ENCODE peak calls at places on chromosome 9, in five cellular contexts. One of them, this sample, is unnamed.

GRCh38 chr9:133163559-133164208 is at the start of gene GBGT1:
- DNase-seq in amniotic stem cell: no peak
- DNase-seq in cardiac muscle cell: peak; percentile 64
- DNase-seq in mammary epithelial cell: no peak
- DNase-seq in HEK293T: no peak
- DNase-seq in this sample: no peak

GRCh38 chr9:82600536-82601271 is 462.2 kb downstream of the RASEF start:
- DNase-seq in HEK293T: no peak
- DNase-seq in mammary epithelial cell: no peak
- DNase-seq in cardiac muscle cell: peak; percentile 17
- DNase-seq in amniotic stem cell: no peak
- DNase-seq in this sample: no peak

GRCh38 chr9:78707481-78707977 is 410.6 kb downstream of the PSAT1 start:
- DNase-seq in amniotic stem cell: no peak
- DNase-seq in mammary epithelial cell: peak; percentile 23
- DNase-seq in HEK293T: no peak
- DNase-seq in cardiac muscle cell: no peak
- DNase-seq in this sample: peak; percentile 22

GRCh38 chr9:18124760-18125159 is 349.2 kb upstream of the ADAMTSL1 start:
- DNase-seq in cardiac muscle cell: no peak
- DNase-seq in mammary epithelial cell: no peak
- DNase-seq in amniotic stem cell: no peak
- DNase-seq in HEK293T: no peak
- DNase-seq in this sample: peak; percentile 31

GRCh38 chr9:113986931-113987330 is 91.2 kb downstream of the AMBP start:
- DNase-seq in amniotic stem cell: no peak
- DNase-seq in HEK293T: no peak
- DNase-seq in cardiac muscle cell: no peak
- DNase-seq in mammary epithelial cell: no peak
- DNase-seq in this sample: no peak

GRCh38 chr9:116421006-116421538 is 266.0 kb upstream of the TRIM32 start:
- DNase-seq in cardiac muscle cell: no peak
- DNase-seq in mammary epithelial cell: peak; percentile 87
- DNase-seq in amniotic stem cell: no peak
- DNase-seq in HEK293T: no peak
- DNase-seq in this sample: peak; percentile 5

GRCh38 chr9:87148391-87149237 is 201.3 kb upstream of the GAS1 start:
- DNase-seq in cardiac muscle cell: peak; percentile 49
- DNase-seq in amniotic stem cell: peak; percentile 45
- DNase-seq in mammary epithelial cell: peak; percentile 51
- DNase-seq in HEK293T: no peak
- DNase-seq in this sample: peak; percentile 27

GRCh38 chr9:130183133-130183762 is 11.0 kb downstream of the NCS1 start:
- DNase-seq in HEK293T: no peak
- DNase-seq in amniotic stem cell: peak; percentile 56
- DNase-seq in mammary epithelial cell: peak; percentile 35
- DNase-seq in cardiac muscle cell: peak; percentile 76
- DNase-seq in this sample: peak; percentile 28

GRCh38 chr9:132404228-132404881 is 2.3 kb downstream of the TTF1 start:
- DNase-seq in mammary epithelial cell: no peak
- DNase-seq in cardiac muscle cell: no peak
- DNase-seq in amniotic stem cell: no peak
- DNase-seq in HEK293T: no peak
- DNase-seq in this sample: no peak

GRCh38 chr9:137441289-137441934 is at the start of gene ENTPD8:
- DNase-seq in cardiac muscle cell: peak; percentile 66
- DNase-seq in mammary epithelial cell: peak; percentile 32
- DNase-seq in HEK293T: peak; percentile 62
- DNase-seq in amniotic stem cell: no peak
- DNase-seq in this sample: no peak

GRCh38 chr9:121288874-121289553 is 21.1 kb downstream of the GSN start:
- DNase-seq in cardiac muscle cell: peak; percentile 78
- DNase-seq in amniotic stem cell: no peak
- DNase-seq in HEK293T: no peak
- DNase-seq in mammary epithelial cell: peak; percentile 77
- DNase-seq in this sample: no peak

This sample was measured in non-pigmented ciliary epithelial cell.